ENCODE peak calls at places on chromosomes 3 and 15, in four cellular contexts. I, H, A and J are unnamed samples.

GRCh38 chr3:144879701-144880100 is 908.1 kb downstream of the DIPK2A start:
- DNase-seq in A (no peak), H (no peak), I (no peak), J (no peak)

GRCh38 chr3:197068077-197068476 is 38.5 kb upstream of the MELTF start:
- DNase-seq in A (no peak), I (no peak), H (no peak), J (no peak)

GRCh38 chr15:100020181-100020580 is 286.9 kb upstream of the LYSMD4 start:
- DNase-seq in I (no peak), A (no peak), H (no peak), J (no peak)

GRCh38 chr3:156608601-156609000 is 53.7 kb upstream of the SSR3 start:
- DNase-seq in A (no peak), I (no peak), H (no peak), J (no peak)

GRCh38 chr15:48332642-48333034 is 1.4 kb downstream of the DUT start:
- DNase-seq in A (no peak), I (no peak), H (no peak), J (no peak)

GRCh38 chr3:135576786-135577185 is 388.7 kb upstream of the PPP2R3A start:
- DNase-seq in H (no peak), I (no peak), A (no peak), J (no peak)

GRCh38 chr3:6455031-6455430 is 405.9 kb upstream of the GRM7 start:
- DNase-seq in I (no peak), A (no peak), H (no peak), J (no peak)

GRCh38 chr3:98777286-98777685 is 14.1 kb downstream of the ST3GAL6 start:
- DNase-seq in A (no peak), H (peak), I (no peak), J (no peak)

GRCh38 chr15:90991587-90992285 is 2.6 kb downstream of the PRC1 start:
- DNase-seq in H (no peak), A (no peak), I (no peak), J (no peak)

GRCh38 chr3:8554725-8555621 is 53.4 kb downstream of the LMCD1 start:
- DNase-seq in H (no peak), I (peak), A (no peak), J (no peak)

GRCh38 chr3:49867871-49868321 is 1.8 kb downstream of the CAMKV start:
- DNase-seq in I (peak), A (no peak), H (no peak), J (no peak)

GRCh38 chr3:36846406-36846805 is 82.1 kb upstream of the DCLK3 start:
- DNase-seq in A (no peak), H (no peak), I (no peak), J (no peak)

GRCh38 chr3:36840453-36840921 is 76.1 kb upstream of the DCLK3 start:
- DNase-seq in H (no peak), A (no peak), I (peak), J (no peak)

GRCh38 chr3:36842275-36842674 is 77.9 kb upstream of the DCLK3 start:
- DNase-seq in H (no peak), I (no peak), A (no peak), J (no peak)

GRCh38 chr3:36843065-36844051 is 79.0 kb upstream of the DCLK3 start:
- DNase-seq in A (peak), H (no peak), I (peak), J (no peak)
- TF ChIP-seq CTCF in A (peak), H (no peak), I (peak), J (peak)

GRCh38 chr3:32237670-32238026 is 832 bp upstream of the CMTM8 start:
- DNase-seq in I (no peak), A (no peak), H (no peak), J (no peak)
- H3K4me3 ChIP-seq in I (peak), A (no peak), H (peak), J (no peak)

DNA sequence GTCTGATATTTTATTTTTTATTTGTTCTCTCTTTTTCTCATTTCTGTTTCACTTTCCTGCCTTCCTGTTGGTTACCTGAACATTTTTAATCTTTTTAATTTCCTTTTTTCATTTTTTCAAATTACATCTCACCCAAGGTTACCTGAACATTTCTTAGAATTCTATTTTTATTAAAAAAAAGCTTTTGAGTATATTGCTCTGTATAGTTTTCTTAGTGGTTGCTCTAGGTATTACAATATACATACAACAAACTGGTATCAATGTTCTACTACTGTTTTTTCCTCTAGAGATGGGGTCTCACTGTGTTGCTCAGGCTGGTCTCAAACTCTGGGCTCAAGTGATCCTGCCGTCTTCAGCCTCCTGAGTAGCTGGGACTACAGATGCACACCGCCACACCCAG is 79.4 kb downstream of the DHX30 start:
- DNase-seq in A (no peak), I (no peak), H (no peak), J (no peak)
- TF ChIP-seq CTCF in A (no peak), I (no peak), H (peak), J (no peak)

GRCh38 chr3:21542656-21543379 is 208.2 kb downstream of the ZNF385D start:
- DNase-seq in A (no peak), H (no peak), I (no peak), J (no peak)

GRCh38 chr3:21544076-21544462 is 206.9 kb downstream of the ZNF385D start:
- DNase-seq in H (no peak), I (no peak), A (no peak), J (no peak)

GRCh38 chr3:21540265-21540664 is 210.7 kb downstream of the ZNF385D start:
- DNase-seq in A (no peak), I (no peak), H (no peak), J (no peak)

GRCh38 chr3:21543380-21544075 is 207.5 kb downstream of the ZNF385D start:
- DNase-seq in I (no peak), H (no peak), A (no peak), J (no peak)
- H3K4me3 ChIP-seq in I (no peak), H (no peak), A (no peak), J (no peak)

GRCh38 chr3:172359231-172359630 is 89.0 kb downstream of the GHSR start:
- DNase-seq in H (no peak), A (no peak), I (no peak), J (no peak)
- TF ChIP-seq CTCF in H (no peak), A (no peak), I (no peak), J (no peak)